ENCODE peak calls at places on chromosomes 2 and 18, in four cellular contexts. A is neuronal stem cell, B is mesenchymal stem cell, E is IMR-90. F is an unnamed sample.
A peak's percentile ranks its signal among the peaks of the same experiment; 100 is the strongest.

GRCh38 chr18:48459016-48459415 is 49.8 kb upstream of the ZBTB7C start:
- DNase-seq in A (no peak), B (no peak), E (no peak), F (no peak)

GRCh38 chr2:9806656-9807055 is 36.6 kb upstream of the TAF1B start:
- DNase-seq in A (no peak), B (no peak), E (no peak), F (no peak)

GRCh38 chr2:209367091-209367747 is 56.6 kb upstream of the MAP2 start:
- DNase-seq in A (no peak), B (no peak), E (no peak), F (no peak)

GRCh38 chr2:237857791-237858190 is 1.6 kb upstream of the RAMP1 start:
- DNase-seq in A (no peak), B (no peak), E (no peak), F (no peak)

GRCh38 chr18:79788096-79789085 is 9.3 kb upstream of the KCNG2 start:
- DNase-seq in A (no peak), B (no peak), E (no peak), F (no peak)

GRCh38 chr2:208466133-208466919 is 59.7 kb downstream of the PTH2R start:
- DNase-seq in A (peak; percentile 63), B (peak; percentile 1), E (peak; percentile 0), F (peak; percentile 69)

GRCh38 chr18:62715829-62716678 is 713 bp downstream of the PHLPP1 start:
- DNase-seq in A (peak; percentile 44), B (peak; percentile 75), E (peak; percentile 59), F (peak; percentile 73)

GRCh38 chr2:118433566-118433965 is 345.3 kb downstream of the INSIG2 start:
- DNase-seq in A (no peak), B (no peak), E (no peak), F (no peak)

GRCh38 chr2:197600306-197600705 is 75.1 kb downstream of the RFTN2 start:
- DNase-seq in A (no peak), B (no peak), E (no peak), F (no peak)

GRCh38 chr18:50024466-50024865 is 170.5 kb downstream of the MYO5B start:
- DNase-seq in A (no peak), B (no peak), E (no peak), F (no peak)

GRCh38 chr2:240388471-240389301 is 46.8 kb upstream of the GPC1 start:
- DNase-seq in A (no peak), B (no peak), E (no peak), F (no peak)
- H3K9ac ChIP-seq in A (peak overlapping the region; percentile 40), B (no peak overlapping the region), E (no peak overlapping the region), F (no peak overlapping the region)

GRCh38 chr2:239401450-239402227 is 819 bp upstream of the HDAC4 start:
- DNase-seq in A (peak; percentile 96), B (peak; percentile 95), E (peak; percentile 91), F (peak; percentile 98)

GRCh38 chr2:239400907-239401449 is at the start of gene HDAC4:
- DNase-seq in A (peak; percentile 99), B (peak; percentile 99), E (peak; percentile 98), F (peak; percentile 100)

GRCh38 chr2:239405071-239405470 is 4.3 kb upstream of the HDAC4 start:
- DNase-seq in A (no peak), B (no peak), E (no peak), F (no peak)

GRCh38 chr2:239400000-239400831 is 604 bp downstream of the HDAC4 start:
- DNase-seq in A (no peak), B (peak; percentile 56), E (peak; percentile 36), F (peak; percentile 35)

GRCh38 chr2:239402666-239403065 is 1.8 kb upstream of the HDAC4 start:
- DNase-seq in A (no peak), B (no peak), E (no peak), F (no peak)
- H3K4me3 ChIP-seq in A (no peak overlapping the region), B (no peak overlapping the region), E (no peak overlapping the region), F (no peak overlapping the region)

DNA sequence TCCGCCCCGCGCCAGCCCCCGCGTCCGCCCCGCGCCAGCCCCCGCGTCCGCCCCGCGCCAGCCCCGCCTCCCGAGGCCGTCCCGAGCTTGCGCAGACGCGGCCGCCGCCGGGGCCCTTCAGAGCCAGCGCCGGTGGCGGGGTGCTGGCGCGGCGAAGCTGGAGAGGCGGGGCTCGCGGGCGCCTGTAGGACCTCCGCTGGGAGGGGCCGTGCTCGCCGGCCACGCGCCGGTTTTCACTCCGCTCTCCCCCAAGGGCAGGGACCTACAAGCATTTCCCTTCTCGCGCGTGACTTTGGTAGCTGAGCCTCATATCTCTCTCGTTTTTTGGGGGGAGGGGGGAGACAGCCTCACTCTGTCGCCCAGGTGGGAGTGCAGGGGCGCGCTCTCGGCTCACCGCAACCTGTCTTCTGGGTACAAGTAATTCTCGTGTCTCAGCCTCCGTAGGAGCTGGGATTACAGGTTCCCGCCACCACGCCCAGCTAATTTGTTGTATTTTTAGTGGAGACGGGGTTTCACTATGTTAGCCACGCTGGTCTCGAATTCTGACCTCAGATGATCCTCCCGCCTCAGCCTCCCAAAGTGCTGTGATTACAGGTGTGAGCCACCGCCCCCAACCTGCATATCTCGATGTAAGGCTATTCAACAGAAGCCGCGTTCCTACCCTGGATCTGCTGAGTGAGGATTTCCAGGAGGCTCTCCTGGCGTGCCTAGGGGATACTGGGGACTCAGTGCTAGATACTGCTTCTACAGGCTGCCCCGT is at the start of gene ZNF514:
- DNase-seq in A (peak; percentile 69), B (peak; percentile 74), E (peak; percentile 64), F (peak; percentile 72)
- H3K14ac ChIP-seq in A (peak within 1 kb of the TSS; percentile 72), B (peak within 1 kb of the TSS; percentile 80), E (peak within 1 kb of the TSS; percentile 97), F (peak within 1 kb of the TSS; percentile 81)

GRCh38 chr2:230205721-230206120 is 14.1 kb downstream of the SP110 start:
- DNase-seq in A (no peak), B (no peak), E (no peak), F (no peak)
- H3K9ac ChIP-seq in A (no peak overlapping the region), B (no peak overlapping the region), E (no peak overlapping the region), F (no peak overlapping the region)

GRCh38 chr2:241879326-241879725 is 9.8 kb downstream of the RTP5 start:
- DNase-seq in A (no peak), B (no peak), E (no peak), F (no peak)

GRCh38 chr2:241877197-241877685 is 7.7 kb downstream of the RTP5 start:
- DNase-seq in A (no peak), B (no peak), E (no peak), F (no peak)

GRCh38 chr2:241882090-241882625 is 12.6 kb downstream of the RTP5 start:
- DNase-seq in A (no peak), B (peak; percentile 9), E (no peak), F (peak; percentile 62)

GRCh38 chr2:241878007-241878970 is 8.8 kb downstream of the RTP5 start:
- DNase-seq in A (peak; percentile 72), B (peak; percentile 74), E (peak; percentile 54), F (peak; percentile 59)

GRCh38 chr2:241880311-241881073 is 11.0 kb downstream of the RTP5 start:
- DNase-seq in A (no peak), B (no peak), E (no peak), F (no peak)
- H3K4me3 ChIP-seq in A (peak overlapping the region; percentile 93), B (peak overlapping the region; percentile 67), E (peak overlapping the region; percentile 69), F (no peak overlapping the region)

DNA sequence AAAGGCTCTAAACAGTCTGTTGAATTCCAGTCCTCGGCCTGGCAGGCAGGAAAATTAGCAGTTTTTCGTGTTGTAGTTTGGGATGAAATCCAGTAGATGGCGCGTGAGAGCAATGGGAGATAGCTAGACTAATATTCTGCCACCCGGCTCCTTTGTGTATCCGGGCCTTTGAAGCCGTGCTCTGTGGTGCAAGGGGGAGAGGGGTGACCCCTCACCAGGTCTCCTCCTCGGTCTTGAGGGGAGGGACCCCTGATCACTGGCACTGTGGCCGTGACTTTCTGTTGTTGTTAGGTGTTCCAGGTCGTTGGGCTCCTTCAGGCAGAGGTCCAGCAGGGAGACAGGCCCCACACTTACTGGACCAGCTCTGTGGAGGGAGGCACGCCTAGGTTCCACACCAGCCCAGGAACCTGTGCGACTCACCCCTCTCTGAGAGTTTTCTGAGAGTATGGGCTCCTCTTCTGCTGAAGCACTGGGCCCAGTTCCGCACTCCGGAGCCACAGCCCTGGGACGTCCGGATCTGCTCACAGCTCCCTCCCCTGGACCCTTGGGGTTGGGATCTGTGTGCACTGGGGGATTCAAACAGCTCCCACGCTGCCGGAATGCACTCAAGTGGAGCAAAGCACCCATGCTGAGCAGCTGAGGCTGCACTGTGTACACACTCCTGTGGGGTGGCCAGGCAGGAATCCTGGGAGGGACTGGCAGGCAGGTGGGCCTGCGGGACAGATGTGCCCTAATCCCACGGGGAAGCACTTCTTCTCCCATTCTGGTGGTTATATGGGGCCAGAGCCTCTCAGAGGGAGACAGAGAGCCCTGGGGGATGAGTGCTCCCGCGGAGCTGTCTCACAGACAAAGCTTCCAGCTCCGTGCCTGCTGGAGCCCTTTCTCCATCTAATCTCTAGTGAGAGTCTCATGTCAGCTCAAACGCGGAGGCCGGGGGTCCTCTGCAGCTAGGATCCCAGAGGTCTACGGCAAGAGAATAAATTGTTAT is 8.8 kb downstream of the GKN2 start:
- DNase-seq in A (peak; percentile 76), B (peak; percentile 73), E (peak; percentile 64), F (peak; percentile 42)
- H3K14ac ChIP-seq in A (no peak overlapping the region), B (peak overlapping the region; percentile 41), E (peak overlapping the region; percentile 79), F (peak overlapping the region; percentile 30)

GRCh38 chr2:171824086-171824485 is 70.0 kb downstream of the SLC25A12 start:
- DNase-seq in A (no peak), B (peak; percentile 28), E (peak; percentile 54), F (peak; percentile 45)

GRCh38 chr2:171819453-171819852 is 74.6 kb downstream of the SLC25A12 start:
- DNase-seq in A (no peak), B (no peak), E (no peak), F (no peak)

GRCh38 chr2:171822520-171823297 is 71.3 kb downstream of the SLC25A12 start:
- DNase-seq in A (no peak), B (no peak), E (peak; percentile 19), F (no peak)
- H3K9ac ChIP-seq in A (no peak overlapping the region), B (no peak overlapping the region), E (no peak overlapping the region), F (no peak overlapping the region)

GRCh38 chr2:38201784-38202183 is 125.8 kb upstream of the CYP1B1 start:
- DNase-seq in A (no peak), B (peak; percentile 31), E (peak; percentile 39), F (no peak)
- H3K4me3 ChIP-seq in A (no peak overlapping the region), B (no peak overlapping the region), E (no peak overlapping the region), F (no peak overlapping the region)

GRCh38 chr2:234357666-234358065 is 139.2 kb downstream of the ARL4C start:
- DNase-seq in A (no peak), B (no peak), E (no peak), F (no peak)
- H3K14ac ChIP-seq in A (no peak overlapping the region), B (no peak overlapping the region), E (no peak overlapping the region), F (no peak overlapping the region)

F was measured in trophoblast cell.